ENCODE peak calls at places on chromosomes 2 and 18, in five cellular contexts. One of them, this sample, is unnamed.

GRCh38 chr2:229257980-229258379 is 13.1 kb downstream of the PID1 start:
- DNase-seq in GM06990: no peak
- DNase-seq in Daoy: no peak
- DNase-seq in endothelial cell: no peak
- DNase-seq in K562: no peak
- DNase-seq in this sample: no peak

GRCh38 chr18:45228989-45229388 is 386.3 kb upstream of the SLC14A2 start:
- DNase-seq in endothelial cell: no peak
- DNase-seq in GM06990: no peak
- DNase-seq in K562: no peak
- DNase-seq in Daoy: no peak
- DNase-seq in this sample: no peak

GRCh38 chr2:42712934-42713333 is 51.0 kb downstream of the OXER1 start:
- DNase-seq in K562: no peak
- DNase-seq in endothelial cell: no peak
- DNase-seq in GM06990: no peak
- DNase-seq in Daoy: no peak
- DNase-seq in this sample: no peak

GRCh38 chr2:85995648-85996529 is 107.1 kb upstream of the ST3GAL5 start:
- DNase-seq in Daoy: no peak
- DNase-seq in endothelial cell: no peak
- DNase-seq in GM06990: no peak
- DNase-seq in K562: no peak
- DNase-seq in this sample: no peak

GRCh38 chr2:170815311-170815710 is 1.4 kb upstream of the GAD1 start:
- DNase-seq in Daoy: no peak
- DNase-seq in endothelial cell: no peak
- DNase-seq in K562: no peak
- DNase-seq in GM06990: no peak
- DNase-seq in this sample: no peak

GRCh38 chr18:79533591-79533990 is 137.9 kb downstream of the NFATC1 start:
- DNase-seq in K562: no peak
- DNase-seq in endothelial cell: no peak
- DNase-seq in GM06990: no peak
- DNase-seq in Daoy: no peak
- DNase-seq in this sample: no peak

GRCh38 chr2:9999693-10000092 is 43.7 kb upstream of the KLF11 start:
- DNase-seq in K562: no peak
- DNase-seq in endothelial cell: no peak
- DNase-seq in GM06990: no peak
- DNase-seq in Daoy: no peak
- DNase-seq in this sample: no peak

GRCh38 chr2:161335626-161336025 is 27.4 kb downstream of the PSMD14 start:
- DNase-seq in Daoy: no peak
- DNase-seq in K562: no peak
- DNase-seq in endothelial cell: no peak
- DNase-seq in GM06990: no peak
- DNase-seq in this sample: no peak

GRCh38 chr2:98551316-98551715 is 57.0 kb downstream of the COA5 start:
- DNase-seq in Daoy: no peak
- DNase-seq in endothelial cell: no peak
- DNase-seq in K562: no peak
- DNase-seq in GM06990: no peak
- DNase-seq in this sample: no peak

GRCh38 chr2:237304763-237305514 is 109.0 kb downstream of the COL6A3 start:
- DNase-seq in endothelial cell: no peak
- DNase-seq in Daoy: peak
- DNase-seq in GM06990: no peak
- DNase-seq in K562: no peak
- DNase-seq in this sample: no peak

GRCh38 chr2:134721596-134721995 is 2.8 kb upstream of the TMEM163 start:
- DNase-seq in GM06990: no peak
- DNase-seq in endothelial cell: no peak
- DNase-seq in K562: no peak
- DNase-seq in Daoy: no peak
- DNase-seq in this sample: no peak

GRCh38 chr18:46158498-46158897 is 54.3 kb downstream of the HAUS1 start:
- DNase-seq in endothelial cell: no peak
- DNase-seq in K562: no peak
- DNase-seq in GM06990: no peak
- DNase-seq in Daoy: peak
- DNase-seq in this sample: no peak

GRCh38 chr2:217026161-217026560 is 166.3 kb upstream of the TNP1 start:
- DNase-seq in endothelial cell: no peak
- DNase-seq in K562: no peak
- DNase-seq in GM06990: no peak
- DNase-seq in Daoy: no peak
- DNase-seq in this sample: no peak

GRCh38 chr2:65364054-65364651 is 68.2 kb downstream of the SPRED2 start:
- DNase-seq in K562: peak
- DNase-seq in Daoy: no peak
- DNase-seq in GM06990: no peak
- DNase-seq in endothelial cell: no peak
- DNase-seq in this sample: no peak

GRCh38 chr2:223929575-223930001 is 15.5 kb downstream of the WDFY1 start:
- DNase-seq in Daoy: no peak
- DNase-seq in endothelial cell: no peak
- DNase-seq in K562: no peak
- DNase-seq in GM06990: no peak
- DNase-seq in this sample: no peak

GRCh38 chr2:130313812-130314334 is 28.8 kb upstream of the IMP4 start:
- DNase-seq in K562: no peak
- DNase-seq in Daoy: no peak
- DNase-seq in GM06990: no peak
- DNase-seq in endothelial cell: no peak
- DNase-seq in this sample: no peak

GRCh38 chr2:169712791-169713227 is 18.5 kb downstream of the PHOSPHO2 start:
- DNase-seq in GM06990: no peak
- DNase-seq in Daoy: no peak
- DNase-seq in K562: no peak
- DNase-seq in endothelial cell: no peak
- DNase-seq in this sample: no peak

GRCh38 chr2:51624995-51625394 is 593.1 kb upstream of the NRXN1 start:
- DNase-seq in GM06990: no peak
- DNase-seq in Daoy: no peak
- DNase-seq in K562: no peak
- DNase-seq in endothelial cell: no peak
- DNase-seq in this sample: no peak

GRCh38 chr18:36469471-36469870 is 172.0 kb downstream of the FHOD3 start:
- DNase-seq in GM06990: no peak
- DNase-seq in Daoy: no peak
- DNase-seq in endothelial cell: no peak
- DNase-seq in K562: no peak
- DNase-seq in this sample: peak

GRCh38 chr2:160241251-160242137 is 41.4 kb upstream of the ITGB6 start:
- DNase-seq in K562: no peak
- DNase-seq in endothelial cell: no peak
- DNase-seq in GM06990: no peak
- DNase-seq in Daoy: peak
- DNase-seq in this sample: peak

GRCh38 chr2:174236429-174236828 is 11.9 kb downstream of the OLA1 start:
- DNase-seq in K562: no peak
- DNase-seq in Daoy: no peak
- DNase-seq in endothelial cell: no peak
- DNase-seq in GM06990: no peak
- DNase-seq in this sample: no peak

This sample was measured in RPMI8226.